ENCODE peak calls at places on chromosome 3, in eight cellular contexts. T is stimulated activated CD4-positive, alpha-beta T cell treated with anti-CD3 and anti-CD28 coated beads, Interleukin-12 subunit alpha, Interleukin-12 subunit beta, amount 100 ng/mL, for 48 hours; J is EL; H is HTR-8/SVneo; Y is kidney; Q is activated naive CD4-positive, alpha-beta T cell treated with Interleukin-2 at 50 U/mL for 16 hours; M is NCI-H460; B is stimulated activated CD8-positive, alpha-beta memory T cell treated with anti-CD3 and anti-CD28 coated beads, Interleukin-4, amount 100 ng/mL, for 4 hours. L is an unnamed sample.

GRCh38 chr3:132661120-132661519 is 991 bp downstream of the UBA5 start:
- DNase-seq in T (no peak), J (peak), H (no peak), Y (no peak), Q (no peak), M (no peak), B (no peak), L (no peak)

GRCh38 chr3:79843180-79843579 is 75.4 kb upstream of the ROBO1 start:
- DNase-seq in T (no peak), J (no peak), H (no peak), Y (no peak), Q (no peak), M (no peak), B (no peak), L (no peak)

GRCh38 chr3:31704651-31705179 is 172.0 kb downstream of the STT3B start:
- DNase-seq in T (peak), J (peak), H (peak), Y (peak), Q (no peak), M (peak), B (no peak), L (no peak)

GRCh38 chr3:39784922-39785321 is 24.5 kb upstream of the MYRIP start:
- DNase-seq in T (no peak), J (no peak), H (no peak), Y (no peak), Q (no peak), M (no peak), B (no peak), L (no peak)

GRCh38 chr3:62332771-62333381 is 40.5 kb downstream of the FEZF2 start:
- DNase-seq in T (no peak), J (peak), H (no peak), Y (no peak), Q (no peak), M (peak), B (no peak), L (no peak)

GRCh38 chr3:180332608-180333007 is 269.4 kb upstream of the TTC14 start:
- DNase-seq in T (no peak), J (no peak), H (no peak), Y (no peak), Q (no peak), M (no peak), B (no peak), L (no peak)

GRCh38 chr3:184764176-184764575 is 47.8 kb upstream of the VPS8 start:
- DNase-seq in T (no peak), J (no peak), H (no peak), Y (peak), Q (no peak), M (no peak), B (no peak), L (no peak)

GRCh38 chr3:142645236-142645793 is 49.1 kb downstream of the PLS1 start:
- DNase-seq in T (no peak), J (peak), H (peak), Y (no peak), Q (no peak), M (no peak), B (no peak), L (no peak)

GRCh38 chr3:152885066-152885465 is 50.1 kb downstream of the P2RY1 start:
- DNase-seq in T (no peak), J (no peak), H (no peak), Y (no peak), Q (no peak), M (no peak), B (no peak), L (no peak)

GRCh38 chr3:48238506-48239085 is 2.3 kb upstream of the ZNF589 start:
- DNase-seq in T (no peak), J (no peak), H (no peak), Y (no peak), Q (no peak), M (no peak), B (no peak), L (no peak)

GRCh38 chr3:188472331-188472730 is 318.4 kb downstream of the LPP start:
- DNase-seq in T (no peak), J (peak), H (no peak), Y (no peak), Q (no peak), M (no peak), B (no peak), L (no peak)

GRCh38 chr3:10213156-10213792 is 35.0 kb upstream of the TATDN2 start:
- DNase-seq in T (no peak), J (no peak), H (no peak), Y (no peak), Q (no peak), M (no peak), B (no peak), L (no peak)

GRCh38 chr3:50365080-50365841 is 5.9 kb upstream of the TMEM115 start:
- DNase-seq in T (peak), J (peak), H (peak), Y (peak), Q (peak), M (no peak), B (peak), L (peak)

GRCh38 chr3:128701342-128702212 is 24.4 kb upstream of the RAB7A start:
- DNase-seq in T (no peak), J (no peak), H (no peak), Y (no peak), Q (no peak), M (no peak), B (no peak), L (no peak)

GRCh38 chr3:122245513-122246174 is 62.2 kb downstream of the CASR start:
- DNase-seq in T (no peak), J (peak), H (no peak), Y (no peak), Q (no peak), M (no peak), B (no peak), L (no peak)

GRCh38 chr3:45666729-45667440 is 22.3 kb upstream of the SACM1L start:
- DNase-seq in T (no peak), J (peak), H (no peak), Y (no peak), Q (no peak), M (no peak), B (no peak), L (no peak)

GRCh38 chr3:108036401-108036800 is 54.4 kb downstream of the CD47 start:
- DNase-seq in T (no peak), J (no peak), H (no peak), Y (no peak), Q (no peak), M (no peak), B (no peak), L (no peak)

GRCh38 chr3:153355559-153355958 is 193.5 kb downstream of the RAP2B start:
- DNase-seq in T (no peak), J (no peak), H (no peak), Y (no peak), Q (no peak), M (no peak), B (no peak), L (no peak)

GRCh38 chr3:125022186-125022585 is 33.6 kb downstream of the HEG1 start:
- DNase-seq in T (no peak), J (no peak), H (no peak), Y (no peak), Q (no peak), M (no peak), B (no peak), L (no peak)

GRCh38 chr3:101720851-101721649 is 3.4 kb upstream of the CEP97 start:
- DNase-seq in T (no peak), J (peak), H (no peak), Y (no peak), Q (peak), M (no peak), B (no peak), L (peak)

GRCh38 chr3:187264051-187264450 is 27.5 kb downstream of the MASP1 start:
- DNase-seq in T (no peak), J (peak), H (peak), Y (no peak), Q (no peak), M (peak), B (no peak), L (no peak)

GRCh38 chr3:72487078-72487765 is 361.0 kb downstream of the SHQ1 start:
- DNase-seq in T (peak), J (peak), H (peak), Y (peak), Q (peak), M (no peak), B (no peak), L (no peak)

GRCh38 chr3:143166376-143166775 is 46.8 kb downstream of the CHST2 start:
- DNase-seq in T (no peak), J (no peak), H (no peak), Y (no peak), Q (no peak), M (no peak), B (no peak), L (no peak)

L was measured in naive thymus-derived CD4-positive, alpha-beta T cell.